ENCODE peak calls at places on chromosomes 13 and 19, in six cellular contexts. One of them, this sample, is unnamed.

GRCh38 chr19:47267350-47267759 is 7.3 kb upstream of the INAFM1 start:
- DNase-seq in RCC 7860: no peak
- DNase-seq in EL: no peak
- DNase-seq in ACHN: no peak
- DNase-seq in GDM1: no peak
- DNase-seq in colonic mucosa: no peak
- DNase-seq in this sample: no peak

GRCh38 chr19:2540646-2541454 is 64.9 kb downstream of the GADD45B start:
- DNase-seq in RCC 7860: peak; percentile 99
- DNase-seq in EL: peak; percentile 100
- DNase-seq in ACHN: peak; percentile 97
- DNase-seq in GDM1: no peak
- DNase-seq in colonic mucosa: peak; percentile 72
- DNase-seq in this sample: no peak

GRCh38 chr13:94182185-94182761 is 297.2 kb downstream of the DCT start:
- DNase-seq in RCC 7860: no peak
- DNase-seq in EL: no peak
- DNase-seq in ACHN: no peak
- DNase-seq in GDM1: peak; percentile 15
- DNase-seq in colonic mucosa: no peak
- DNase-seq in this sample: no peak

GRCh38 chr19:52099497-52100138 is 4.1 kb upstream of the ZNF841 start:
- DNase-seq in RCC 7860: no peak
- DNase-seq in EL: peak; percentile 13
- DNase-seq in ACHN: no peak
- DNase-seq in GDM1: no peak
- DNase-seq in colonic mucosa: no peak
- DNase-seq in this sample: no peak

GRCh38 chr13:46721054-46721453 is 75.9 kb downstream of the ESD start:
- DNase-seq in RCC 7860: peak; percentile 15
- DNase-seq in EL: peak; percentile 49
- DNase-seq in ACHN: peak; percentile 41
- DNase-seq in GDM1: no peak
- DNase-seq in colonic mucosa: peak; percentile 48
- DNase-seq in this sample: peak; percentile 52

GRCh38 chr13:82693607-82694006 is 1188.7 kb downstream of the SLITRK1 start:
- DNase-seq in RCC 7860: no peak
- DNase-seq in EL: no peak
- DNase-seq in ACHN: no peak
- DNase-seq in GDM1: no peak
- DNase-seq in colonic mucosa: no peak
- DNase-seq in this sample: no peak

GRCh38 chr13:80979035-80979641 is 638.2 kb upstream of the SPRY2 start:
- DNase-seq in RCC 7860: peak; percentile 39
- DNase-seq in EL: peak; percentile 39
- DNase-seq in ACHN: peak; percentile 62
- DNase-seq in GDM1: peak; percentile 13
- DNase-seq in colonic mucosa: peak; percentile 26
- DNase-seq in this sample: peak; percentile 54

GRCh38 chr19:39502640-39503417 is 4.1 kb downstream of the DLL3 start:
- DNase-seq in RCC 7860: no peak
- DNase-seq in EL: peak; percentile 64
- DNase-seq in ACHN: no peak
- DNase-seq in GDM1: peak; percentile 76
- DNase-seq in colonic mucosa: peak; percentile 59
- DNase-seq in this sample: no peak

GRCh38 chr13:83731113-83731512 is 151.2 kb downstream of the SLITRK1 start:
- DNase-seq in RCC 7860: no peak
- DNase-seq in EL: no peak
- DNase-seq in ACHN: no peak
- DNase-seq in GDM1: no peak
- DNase-seq in colonic mucosa: no peak
- DNase-seq in this sample: no peak

GRCh38 chr19:13764821-13765394 is 586 bp downstream of the MRI1 start:
- DNase-seq in RCC 7860: no peak
- DNase-seq in EL: no peak
- DNase-seq in ACHN: no peak
- DNase-seq in GDM1: no peak
- DNase-seq in colonic mucosa: no peak
- DNase-seq in this sample: peak; percentile 46

GRCh38 chr19:1269478-1270167 is 491 bp downstream of the CIRBP start:
- DNase-seq in RCC 7860: peak; percentile 82
- DNase-seq in EL: peak; percentile 86
- DNase-seq in ACHN: peak; percentile 81
- DNase-seq in GDM1: peak; percentile 75
- DNase-seq in colonic mucosa: peak; percentile 91
- DNase-seq in this sample: peak; percentile 92

GRCh38 chr19:55376381-55376933 is at the start of gene TMEM190:
- DNase-seq in RCC 7860: no peak
- DNase-seq in EL: no peak
- DNase-seq in ACHN: no peak
- DNase-seq in GDM1: no peak
- DNase-seq in colonic mucosa: no peak
- DNase-seq in this sample: no peak

GRCh38 chr19:13834308-13834790 is 39.1 kb downstream of the ZSWIM4 start:
- DNase-seq in RCC 7860: peak; percentile 58
- DNase-seq in EL: peak; percentile 80
- DNase-seq in ACHN: peak; percentile 38
- DNase-seq in GDM1: no peak
- DNase-seq in colonic mucosa: no peak
- DNase-seq in this sample: no peak

GRCh38 chr13:24505256-24505655 is 7.3 kb downstream of the PARP4 start:
- DNase-seq in RCC 7860: no peak
- DNase-seq in EL: no peak
- DNase-seq in ACHN: no peak
- DNase-seq in GDM1: no peak
- DNase-seq in colonic mucosa: no peak
- DNase-seq in this sample: no peak

GRCh38 chr19:9865732-9866627 is 30.9 kb downstream of the PIN1 start:
- DNase-seq in RCC 7860: no peak
- DNase-seq in EL: no peak
- DNase-seq in ACHN: no peak
- DNase-seq in GDM1: no peak
- DNase-seq in colonic mucosa: no peak
- DNase-seq in this sample: no peak

GRCh38 chr19:53649746-53650593 is 18.2 kb downstream of the DPRX start:
- DNase-seq in RCC 7860: no peak
- DNase-seq in EL: no peak
- DNase-seq in ACHN: no peak
- DNase-seq in GDM1: no peak
- DNase-seq in colonic mucosa: no peak
- DNase-seq in this sample: no peak

GRCh38 chr13:98254541-98254940 is 77.5 kb upstream of the RNF113B start:
- DNase-seq in RCC 7860: no peak
- DNase-seq in EL: peak; percentile 48
- DNase-seq in ACHN: no peak
- DNase-seq in GDM1: no peak
- DNase-seq in colonic mucosa: no peak
- DNase-seq in this sample: no peak

GRCh38 chr19:38494379-38494778 is 60.9 kb downstream of the RYR1 start:
- DNase-seq in RCC 7860: no peak
- DNase-seq in EL: no peak
- DNase-seq in ACHN: no peak
- DNase-seq in GDM1: no peak
- DNase-seq in colonic mucosa: no peak
- DNase-seq in this sample: no peak

GRCh38 chr19:18668252-18668631 is 15.2 kb upstream of the CRTC1 start:
- DNase-seq in RCC 7860: no peak
- DNase-seq in EL: no peak
- DNase-seq in ACHN: no peak
- DNase-seq in GDM1: no peak
- DNase-seq in colonic mucosa: no peak
- DNase-seq in this sample: no peak

GRCh38 chr19:15101479-15102082 is 5.6 kb upstream of the SYDE1 start:
- DNase-seq in RCC 7860: no peak
- DNase-seq in EL: peak; percentile 50
- DNase-seq in ACHN: peak; percentile 41
- DNase-seq in GDM1: no peak
- DNase-seq in colonic mucosa: peak; percentile 52
- DNase-seq in this sample: peak; percentile 59

GRCh38 chr13:34361528-34361927 is 543.6 kb downstream of the RFC3 start:
- DNase-seq in RCC 7860: no peak
- DNase-seq in EL: peak; percentile 82
- DNase-seq in ACHN: no peak
- DNase-seq in GDM1: no peak
- DNase-seq in colonic mucosa: no peak
- DNase-seq in this sample: peak; percentile 25

GRCh38 chr19:10760268-10760944 is 42.5 kb downstream of the DNM2 start:
- DNase-seq in RCC 7860: peak; percentile 96
- DNase-seq in EL: peak; percentile 49
- DNase-seq in ACHN: peak; percentile 77
- DNase-seq in GDM1: no peak
- DNase-seq in colonic mucosa: no peak
- DNase-seq in this sample: peak; percentile 85

GRCh38 chr13:93450226-93450625 is 223.6 kb downstream of the GPC6 start:
- DNase-seq in RCC 7860: no peak
- DNase-seq in EL: peak; percentile 13
- DNase-seq in ACHN: no peak
- DNase-seq in GDM1: no peak
- DNase-seq in colonic mucosa: no peak
- DNase-seq in this sample: no peak

GRCh38 chr13:78121459-78122348 is 203.1 kb upstream of the EDNRB start:
- DNase-seq in RCC 7860: peak; percentile 29
- DNase-seq in EL: peak; percentile 54
- DNase-seq in ACHN: peak; percentile 57
- DNase-seq in GDM1: peak; percentile 9
- DNase-seq in colonic mucosa: peak; percentile 42
- DNase-seq in this sample: peak; percentile 37

GRCh38 chr19:5624154-5624663 is 1.3 kb downstream of the SAFB start:
- DNase-seq in RCC 7860: no peak
- DNase-seq in EL: peak; percentile 46
- DNase-seq in ACHN: peak; percentile 25
- DNase-seq in GDM1: no peak
- DNase-seq in colonic mucosa: peak; percentile 58
- DNase-seq in this sample: peak; percentile 21

GRCh38 chr13:19960673-19961015 is 2.1 kb downstream of the ZMYM2 start:
- DNase-seq in RCC 7860: no peak
- DNase-seq in EL: peak; percentile 3
- DNase-seq in ACHN: no peak
- DNase-seq in GDM1: no peak
- DNase-seq in colonic mucosa: no peak
- DNase-seq in this sample: no peak

GRCh38 chr13:30345426-30346100 is 38.2 kb upstream of the KATNAL1 start:
- DNase-seq in RCC 7860: no peak
- DNase-seq in EL: no peak
- DNase-seq in ACHN: no peak
- DNase-seq in GDM1: no peak
- DNase-seq in colonic mucosa: no peak
- DNase-seq in this sample: no peak

GRCh38 chr19:28501979-28502378 is 711.0 kb downstream of the UQCRFS1 start:
- DNase-seq in RCC 7860: no peak
- DNase-seq in EL: no peak
- DNase-seq in ACHN: no peak
- DNase-seq in GDM1: no peak
- DNase-seq in colonic mucosa: no peak
- DNase-seq in this sample: no peak

GRCh38 chr19:49133621-49134454 is 14.5 kb downstream of the PPFIA3 start:
- DNase-seq in RCC 7860: no peak
- DNase-seq in EL: peak; percentile 70
- DNase-seq in ACHN: no peak
- DNase-seq in GDM1: no peak
- DNase-seq in colonic mucosa: peak; percentile 92
- DNase-seq in this sample: no peak